ENCODE peak calls at places on chromosomes 3 and 15, in nine cellular contexts. Q is glutamatergic neuron; X is heart left ventricle; F is CD8-positive, alpha-beta T cell; K is HFF-Myc; B is A549; D is CD4-positive, alpha-beta T cell; Z is left ventricle myocardium inferior; S is endothelial cell. G is an unnamed sample.

GRCh38 chr3:185709241-185709955 is 115.4 kb downstream of the IGF2BP2 start:
- DNase-seq in Q (peak; percentile 70), X (no peak), F (no peak), K (no peak), B (no peak), D (no peak), Z (no peak), S (no peak), G (no peak)

GRCh38 chr3:43005253-43005652 is 26.1 kb downstream of the GASK1A start:
- DNase-seq in Q (no peak), X (no peak), F (no peak), K (no peak), B (no peak), D (no peak), Z (no peak), S (no peak), G (no peak)

GRCh38 chr3:72271923-72272322 is 487.0 kb upstream of the PROK2 start:
- DNase-seq in Q (no peak), X (no peak), F (no peak), K (no peak), B (no peak), D (no peak), Z (no peak), S (no peak), G (no peak)

GRCh38 chr3:167913218-167913902 is 177.8 kb downstream of the SERPINI1 start:
- DNase-seq in Q (no peak), X (no peak), F (no peak), K (no peak), B (peak; percentile 5), D (no peak), Z (no peak), S (peak; percentile 7), G (no peak)

GRCh38 chr3:4343258-4343657 is 40.1 kb downstream of the SETMAR start:
- DNase-seq in Q (no peak), X (no peak), F (no peak), K (no peak), B (no peak), D (no peak), Z (no peak), S (no peak), G (no peak)

GRCh38 chr15:77421370-77421700 is 647 bp downstream of the HMG20A start:
- DNase-seq in Q (no peak), X (no peak), F (no peak), K (no peak), B (peak; percentile 31), D (no peak), Z (no peak), S (peak; percentile 15), G (no peak)

GRCh38 chr15:66089049-66089448 is 164.5 kb downstream of the MEGF11 start:
- DNase-seq in Q (no peak), X (peak; percentile 92), F (no peak), K (no peak), B (no peak), D (no peak), Z (peak; percentile 75), S (no peak), G (no peak)

GRCh38 chr3:82883072-82883471 is 1121.6 kb upstream of the GBE1 start:
- DNase-seq in Q (no peak), X (no peak), F (no peak), K (no peak), B (no peak), D (no peak), Z (no peak), S (no peak), G (no peak)

GRCh38 chr3:15872807-15873206 is 75.0 kb upstream of the ANKRD28 start:
- DNase-seq in Q (no peak), X (no peak), F (no peak), K (no peak), B (no peak), D (no peak), Z (no peak), S (no peak), G (no peak)

GRCh38 chr3:102095383-102095782 is 246.1 kb downstream of the NFKBIZ start:
- DNase-seq in Q (peak; percentile 67), X (no peak), F (no peak), K (no peak), B (no peak), D (no peak), Z (no peak), S (no peak), G (no peak)

GRCh38 chr15:34038404-34039179 is 412 bp downstream of the AVEN start:
- DNase-seq in Q (peak; percentile 74), X (peak; percentile 82), F (peak; percentile 54), K (no peak), B (peak; percentile 86), D (peak; percentile 65), Z (peak; percentile 85), S (peak; percentile 69), G (peak; percentile 79)

GRCh38 chr3:157542711-157543485 is 39.7 kb upstream of the VEPH1 start:
- DNase-seq in Q (peak; percentile 66), X (peak; percentile 81), F (no peak), K (no peak), B (peak; percentile 68), D (no peak), Z (peak; percentile 82), S (peak; percentile 38), G (peak; percentile 83)

GRCh38 chr15:63601727-63602185 is 4.6 kb downstream of the FBXL22 start:
- DNase-seq in Q (no peak), X (no peak), F (no peak), K (no peak), B (no peak), D (no peak), Z (no peak), S (no peak), G (no peak)

GRCh38 chr3:123586966-123587365 is 2.1 kb upstream of the HACD2 start:
- DNase-seq in Q (no peak), X (no peak), F (no peak), K (no peak), B (no peak), D (no peak), Z (no peak), S (no peak), G (no peak)

GRCh38 chr3:126353694-126354321 is 3.4 kb downstream of the KLF15 start:
- DNase-seq in Q (peak; percentile 14), X (no peak), F (no peak), K (no peak), B (no peak), D (no peak), Z (no peak), S (no peak), G (no peak)

GRCh38 chr3:172125963-172126403 is 86.6 kb downstream of the FNDC3B start:
- DNase-seq in Q (no peak), X (peak; percentile 75), F (no peak), K (peak; percentile 86), B (no peak), D (no peak), Z (peak; percentile 68), S (no peak), G (peak; percentile 51)

GRCh38 chr3:25171118-25171912 is 256.7 kb upstream of the RARB start:
- DNase-seq in Q (peak; percentile 17), X (no peak), F (no peak), K (no peak), B (no peak), D (no peak), Z (no peak), S (no peak), G (no peak)

GRCh38 chr3:195153121-195153520 is 117.8 kb downstream of the XXYLT1 start:
- DNase-seq in Q (peak; percentile 77), X (peak; percentile 52), F (no peak), K (no peak), B (no peak), D (no peak), Z (no peak), S (no peak), G (no peak)

GRCh38 chr15:89328398-89329254 is 6.0 kb downstream of the POLG start:
- DNase-seq in Q (no peak), X (no peak), F (no peak), K (no peak), B (no peak), D (no peak), Z (no peak), S (no peak), G (no peak)

GRCh38 chr3:28835751-28836150 is 445.1 kb upstream of the RBMS3 start:
- DNase-seq in Q (no peak), X (no peak), F (no peak), K (no peak), B (no peak), D (no peak), Z (no peak), S (no peak), G (no peak)

GRCh38 chr3:35946857-35947514 is 307.7 kb downstream of the ARPP21 start:
- DNase-seq in Q (no peak), X (no peak), F (no peak), K (no peak), B (no peak), D (no peak), Z (no peak), S (no peak), G (no peak)
- TF ChIP-seq CTCF in Q (peak; percentile 22), X (no peak), F (no peak), K (no peak), B (no peak), D (no peak), Z (no peak), S (no peak), G (no peak)

DNA sequence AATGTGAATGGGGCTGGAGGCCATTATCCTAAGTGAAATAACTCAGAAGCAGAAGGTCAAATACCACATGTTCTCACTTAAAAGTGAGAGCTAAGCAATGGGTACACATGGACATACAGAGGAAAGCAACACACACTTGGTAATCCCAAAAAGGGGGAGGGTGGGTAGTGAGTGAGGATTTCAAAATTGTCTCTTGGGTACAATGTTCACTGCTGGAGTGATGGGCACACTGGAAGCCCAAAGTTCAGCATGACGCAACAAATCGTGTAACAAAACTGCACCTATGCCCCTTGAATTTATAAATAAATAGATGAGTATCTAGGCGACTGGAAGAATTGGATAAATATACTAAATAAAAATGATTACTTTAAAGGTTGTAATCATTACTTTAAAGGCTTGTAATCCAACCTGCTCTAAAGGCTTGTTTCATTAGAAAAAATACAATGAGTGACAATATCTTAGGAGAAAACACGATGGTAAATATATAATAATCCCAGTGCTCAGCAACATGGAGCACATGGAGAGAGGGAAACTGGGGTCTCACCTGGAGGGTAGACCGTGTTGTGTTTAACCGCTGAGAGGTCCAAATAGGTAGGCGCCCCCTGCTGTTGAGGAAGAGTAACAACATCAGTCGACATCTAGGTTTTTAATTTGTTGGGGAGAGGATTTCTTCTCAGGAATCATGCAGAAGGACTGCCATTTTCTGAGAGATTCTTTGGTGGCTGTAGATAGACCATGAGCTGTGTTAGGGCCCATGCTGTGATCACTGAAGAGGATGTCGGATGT is 78.5 kb upstream of the ROBO1 start:
- DNase-seq in Q (peak; percentile 16), X (no peak), F (no peak), K (no peak), B (peak; percentile 17), D (no peak), Z (no peak), S (peak; percentile 23), G (no peak)
- TF ChIP-seq CTCF in Q (peak; percentile 82), X (peak; percentile 31), F (no peak), K (peak; percentile 39), B (no peak), D (no peak), Z (no peak), S (peak; percentile 88), G (no peak)

GRCh38 chr3:155766206-155766605 is 21.3 kb upstream of the PLCH1 start:
- DNase-seq in Q (no peak), X (no peak), F (no peak), K (no peak), B (peak; percentile 44), D (no peak), Z (no peak), S (no peak), G (no peak)
- TF ChIP-seq CTCF in Q (no peak), X (no peak), F (no peak), K (no peak), B (no peak), D (no peak), Z (no peak), S (no peak), G (no peak)

GRCh38 chr3:193407688-193408087 is 29.1 kb upstream of the ATP13A5 start:
- DNase-seq in Q (no peak), X (no peak), F (no peak), K (no peak), B (no peak), D (no peak), Z (no peak), S (no peak), G (no peak)
- TF ChIP-seq CTCF in Q (no peak), X (no peak), F (no peak), K (no peak), B (no peak), D (no peak), Z (no peak), S (no peak), G (no peak)

G was measured in lung.